ENCODE peak calls at places on chromosomes 4 and X, in ten cellular contexts. One of them, this sample, is unnamed.
A peak's percentile ranks its signal among the peaks of the same experiment; 100 is the strongest.

GRCh38 chr4:78517050-78517652 is 34.4 kb upstream of the ANXA3 start:
- DNase-seq in breast epithelium: no peak
- DNase-seq in HepG2: peak; percentile 11
- DNase-seq in K562: peak; percentile 23
- DNase-seq in spleen: no peak
- DNase-seq in stomach: no peak
- DNase-seq in transverse colon: no peak
- DNase-seq in HCT116: no peak
- DNase-seq in GM12878: no peak
- DNase-seq in upper lobe of left lung: no peak
- DNase-seq in this sample: no peak

GRCh38 chrX:40266490-40267333 is 169.0 kb upstream of the BCOR start:
- DNase-seq in breast epithelium: peak; percentile 27
- DNase-seq in transverse colon: peak; percentile 73
- DNase-seq in K562: peak; percentile 76
- DNase-seq in GM12878: no peak
- DNase-seq in upper lobe of left lung: peak; percentile 93
- DNase-seq in spleen: peak; percentile 88
- DNase-seq in HCT116: peak; percentile 29
- DNase-seq in HepG2: peak; percentile 23
- DNase-seq in stomach: peak; percentile 72
- DNase-seq in this sample: no peak

GRCh38 chr4:53688186-53688790 is 97.0 kb upstream of the LNX1 start:
- DNase-seq in upper lobe of left lung: no peak
- DNase-seq in K562: peak; percentile 7
- DNase-seq in breast epithelium: no peak
- DNase-seq in stomach: no peak
- DNase-seq in spleen: no peak
- DNase-seq in transverse colon: no peak
- DNase-seq in HepG2: no peak
- DNase-seq in HCT116: no peak
- DNase-seq in GM12878: peak; percentile 76
- DNase-seq in this sample: no peak

GRCh38 chrX:41688835-41689234 is at the start of gene GPR34:
- DNase-seq in upper lobe of left lung: no peak
- DNase-seq in K562: no peak
- DNase-seq in HCT116: no peak
- DNase-seq in transverse colon: no peak
- DNase-seq in HepG2: no peak
- DNase-seq in spleen: peak; percentile 70
- DNase-seq in GM12878: no peak
- DNase-seq in breast epithelium: no peak
- DNase-seq in stomach: no peak
- DNase-seq in this sample: no peak

GRCh38 chr4:104879367-104879766 is 267.3 kb upstream of the TET2 start:
- DNase-seq in stomach: no peak
- DNase-seq in spleen: no peak
- DNase-seq in upper lobe of left lung: no peak
- DNase-seq in GM12878: no peak
- DNase-seq in transverse colon: no peak
- DNase-seq in breast epithelium: no peak
- DNase-seq in HCT116: no peak
- DNase-seq in K562: no peak
- DNase-seq in HepG2: no peak
- DNase-seq in this sample: no peak

GRCh38 chr4:168817418-168817817 is 192.6 kb downstream of the CBR4 start:
- DNase-seq in K562: no peak
- DNase-seq in transverse colon: no peak
- DNase-seq in HepG2: no peak
- DNase-seq in spleen: no peak
- DNase-seq in breast epithelium: no peak
- DNase-seq in upper lobe of left lung: no peak
- DNase-seq in HCT116: no peak
- DNase-seq in GM12878: no peak
- DNase-seq in stomach: no peak
- DNase-seq in this sample: no peak

GRCh38 chrX:130916636-130917422 is 13.8 kb upstream of the ENOX2 start:
- DNase-seq in stomach: peak; percentile 28
- DNase-seq in spleen: no peak
- DNase-seq in transverse colon: peak; percentile 35
- DNase-seq in GM12878: no peak
- DNase-seq in HCT116: peak; percentile 47
- DNase-seq in breast epithelium: no peak
- DNase-seq in upper lobe of left lung: no peak
- DNase-seq in K562: peak; percentile 63
- DNase-seq in HepG2: peak; percentile 35
- DNase-seq in this sample: no peak

GRCh38 chr4:75432683-75433082 is 81.5 kb downstream of the RCHY1 start:
- DNase-seq in stomach: no peak
- DNase-seq in transverse colon: no peak
- DNase-seq in upper lobe of left lung: no peak
- DNase-seq in HCT116: peak; percentile 21
- DNase-seq in K562: peak; percentile 55
- DNase-seq in spleen: no peak
- DNase-seq in HepG2: peak; percentile 46
- DNase-seq in GM12878: no peak
- DNase-seq in breast epithelium: no peak
- DNase-seq in this sample: no peak

GRCh38 chr4:164509951-164510350 is 244.0 kb upstream of the SMIM31 start:
- DNase-seq in stomach: no peak
- DNase-seq in K562: no peak
- DNase-seq in HepG2: no peak
- DNase-seq in spleen: no peak
- DNase-seq in breast epithelium: no peak
- DNase-seq in transverse colon: no peak
- DNase-seq in GM12878: no peak
- DNase-seq in HCT116: no peak
- DNase-seq in upper lobe of left lung: no peak
- DNase-seq in this sample: no peak

GRCh38 chr4:58209576-58209975 is 1099.4 kb upstream of the IGFBP7 start:
- DNase-seq in transverse colon: no peak
- DNase-seq in HCT116: no peak
- DNase-seq in HepG2: no peak
- DNase-seq in upper lobe of left lung: no peak
- DNase-seq in stomach: no peak
- DNase-seq in spleen: no peak
- DNase-seq in GM12878: no peak
- DNase-seq in K562: no peak
- DNase-seq in breast epithelium: no peak
- DNase-seq in this sample: no peak

GRCh38 chr4:111450867-111451266 is 694.4 kb upstream of the FAM241A start:
- DNase-seq in HepG2: no peak
- DNase-seq in upper lobe of left lung: no peak
- DNase-seq in spleen: no peak
- DNase-seq in breast epithelium: no peak
- DNase-seq in GM12878: no peak
- DNase-seq in stomach: no peak
- DNase-seq in transverse colon: no peak
- DNase-seq in K562: no peak
- DNase-seq in HCT116: no peak
- DNase-seq in this sample: no peak

GRCh38 chr4:71148545-71148944 is 155.1 kb downstream of the DCK start:
- DNase-seq in upper lobe of left lung: no peak
- DNase-seq in K562: no peak
- DNase-seq in spleen: no peak
- DNase-seq in transverse colon: no peak
- DNase-seq in HCT116: no peak
- DNase-seq in HepG2: no peak
- DNase-seq in GM12878: no peak
- DNase-seq in breast epithelium: no peak
- DNase-seq in stomach: no peak
- DNase-seq in this sample: no peak

DNA sequence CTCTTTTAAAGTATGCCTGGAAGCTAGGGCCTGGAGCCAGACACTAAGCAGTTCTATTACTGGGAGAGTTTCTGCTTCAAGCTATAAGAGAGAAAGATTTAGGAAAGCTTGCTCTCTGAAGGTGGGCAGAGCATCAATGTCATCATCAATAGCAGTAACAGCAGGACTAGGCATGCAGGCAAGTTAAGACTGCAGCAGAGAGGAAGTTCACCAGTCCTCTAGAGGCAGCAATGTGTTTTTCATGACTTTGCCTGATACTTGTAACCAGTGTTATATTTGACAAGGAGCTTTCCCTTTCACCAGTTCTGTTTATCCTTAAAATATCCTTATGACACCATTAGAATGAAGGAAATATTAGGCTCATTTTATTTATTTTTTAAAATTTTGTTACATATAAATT is 237.9 kb downstream of the KCTD8 start:
- DNase-seq in spleen: no peak
- DNase-seq in transverse colon: no peak
- DNase-seq in HepG2: no peak
- DNase-seq in HCT116: no peak
- DNase-seq in K562: no peak
- DNase-seq in breast epithelium: no peak
- DNase-seq in upper lobe of left lung: no peak
- DNase-seq in GM12878: no peak
- DNase-seq in stomach: no peak
- DNase-seq in this sample: no peak
- TF ChIP-seq POLR2A in spleen: no peak
- TF ChIP-seq POLR2A in transverse colon: no peak
- TF ChIP-seq POLR2A in HepG2: no peak
- TF ChIP-seq POLR2A in HCT116: no peak
- TF ChIP-seq POLR2A in K562: no peak
- TF ChIP-seq POLR2A in breast epithelium: no peak
- TF ChIP-seq POLR2A in upper lobe of left lung: no peak
- TF ChIP-seq POLR2A in GM12878: no peak
- TF ChIP-seq POLR2A in stomach: no peak
- TF ChIP-seq POLR2A in this sample: no peak

DNA sequence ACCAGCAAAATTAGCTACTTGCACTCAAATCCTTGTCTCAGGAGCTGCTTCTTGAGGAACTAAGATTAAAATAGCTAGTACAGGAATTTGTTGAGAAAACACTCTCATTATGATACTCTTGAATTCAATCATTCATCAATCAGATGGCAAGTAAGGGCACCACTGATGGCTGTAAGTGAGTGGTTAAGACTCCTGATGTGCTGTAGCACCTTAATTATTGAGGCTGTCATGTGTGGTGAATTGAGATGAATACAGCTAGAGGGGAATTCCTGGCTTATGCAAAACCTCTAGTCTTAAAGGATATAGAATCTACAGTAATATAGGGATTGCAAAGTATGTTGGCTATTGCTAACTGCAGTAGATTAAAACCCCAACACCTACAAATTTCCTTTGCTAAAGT is 509.1 kb downstream of the IQCM start:
- DNase-seq in K562: no peak
- DNase-seq in upper lobe of left lung: no peak
- DNase-seq in HCT116: no peak
- DNase-seq in breast epithelium: no peak
- DNase-seq in GM12878: no peak
- DNase-seq in stomach: no peak
- DNase-seq in spleen: no peak
- DNase-seq in HepG2: no peak
- DNase-seq in transverse colon: no peak
- DNase-seq in this sample: no peak
- TF ChIP-seq POLR2AphosphoS5 in K562: no peak
- TF ChIP-seq POLR2AphosphoS5 in upper lobe of left lung: no peak
- TF ChIP-seq POLR2AphosphoS5 in HCT116: no peak
- TF ChIP-seq POLR2AphosphoS5 in breast epithelium: no peak
- TF ChIP-seq POLR2AphosphoS5 in GM12878: no peak
- TF ChIP-seq POLR2AphosphoS5 in stomach: no peak
- TF ChIP-seq POLR2AphosphoS5 in spleen: no peak
- TF ChIP-seq POLR2AphosphoS5 in HepG2: no peak
- TF ChIP-seq POLR2AphosphoS5 in transverse colon: no peak
- TF ChIP-seq POLR2AphosphoS5 in this sample: no peak

GRCh38 chr4:39201963-39202362 is 19.6 kb downstream of the WDR19 start:
- DNase-seq in transverse colon: no peak
- DNase-seq in HCT116: no peak
- DNase-seq in GM12878: no peak
- DNase-seq in breast epithelium: no peak
- DNase-seq in K562: no peak
- DNase-seq in HepG2: no peak
- DNase-seq in stomach: no peak
- DNase-seq in upper lobe of left lung: no peak
- DNase-seq in spleen: no peak
- DNase-seq in this sample: no peak

GRCh38 chr4:39204543-39204942 is 22.2 kb downstream of the WDR19 start:
- DNase-seq in breast epithelium: no peak
- DNase-seq in GM12878: no peak
- DNase-seq in stomach: no peak
- DNase-seq in upper lobe of left lung: no peak
- DNase-seq in transverse colon: no peak
- DNase-seq in K562: no peak
- DNase-seq in spleen: no peak
- DNase-seq in HCT116: no peak
- DNase-seq in HepG2: no peak
- DNase-seq in this sample: no peak

GRCh38 chr4:39205476-39205875 is 23.1 kb downstream of the WDR19 start:
- DNase-seq in HepG2: no peak
- DNase-seq in upper lobe of left lung: no peak
- DNase-seq in HCT116: no peak
- DNase-seq in GM12878: no peak
- DNase-seq in transverse colon: no peak
- DNase-seq in spleen: no peak
- DNase-seq in K562: no peak
- DNase-seq in breast epithelium: no peak
- DNase-seq in stomach: no peak
- DNase-seq in this sample: no peak

DNA sequence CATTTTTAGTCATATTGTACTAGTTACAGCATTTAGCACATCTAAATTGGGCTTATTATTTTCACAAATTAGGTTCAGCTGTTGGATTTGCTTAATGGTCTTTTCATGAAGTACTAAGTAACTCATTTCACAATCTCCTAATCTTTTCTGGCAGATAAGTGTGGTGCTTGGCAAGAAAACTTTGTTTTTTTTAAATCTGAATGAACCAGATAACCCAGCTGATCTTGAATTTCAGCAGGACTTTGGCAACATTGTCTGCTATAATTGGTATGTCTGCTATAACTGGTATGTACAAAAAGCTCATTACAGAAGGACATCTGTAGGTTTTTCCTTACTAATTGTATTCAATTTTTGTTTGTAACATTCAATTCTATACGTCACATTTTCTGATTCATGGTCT is 22.7 kb downstream of the WDR19 start:
- DNase-seq in HepG2: no peak
- DNase-seq in upper lobe of left lung: no peak
- DNase-seq in stomach: no peak
- DNase-seq in GM12878: no peak
- DNase-seq in spleen: no peak
- DNase-seq in transverse colon: no peak
- DNase-seq in HCT116: no peak
- DNase-seq in breast epithelium: no peak
- DNase-seq in K562: no peak
- DNase-seq in this sample: no peak
- H3K36me3 ChIP-seq in HepG2: peaks cover 29% of the 10 kb centered on the region
- H3K36me3 ChIP-seq in upper lobe of left lung: peaks cover 7% of the 10 kb centered on the region
- H3K36me3 ChIP-seq in stomach: peaks cover 75% of the 10 kb centered on the region
- H3K36me3 ChIP-seq in GM12878: no peaks in the 10 kb centered on the region
- H3K36me3 ChIP-seq in spleen: peaks cover 6% of the 10 kb centered on the region
- H3K36me3 ChIP-seq in transverse colon: peaks cover 6% of the 10 kb centered on the region
- H3K36me3 ChIP-seq in HCT116: peaks cover 3% of the 10 kb centered on the region
- H3K36me3 ChIP-seq in breast epithelium: peaks cover 3% of the 10 kb centered on the region
- H3K36me3 ChIP-seq in K562: no peaks in the 10 kb centered on the region
- H3K36me3 ChIP-seq in this sample: peaks cover 81% of the 10 kb centered on the region

DNA sequence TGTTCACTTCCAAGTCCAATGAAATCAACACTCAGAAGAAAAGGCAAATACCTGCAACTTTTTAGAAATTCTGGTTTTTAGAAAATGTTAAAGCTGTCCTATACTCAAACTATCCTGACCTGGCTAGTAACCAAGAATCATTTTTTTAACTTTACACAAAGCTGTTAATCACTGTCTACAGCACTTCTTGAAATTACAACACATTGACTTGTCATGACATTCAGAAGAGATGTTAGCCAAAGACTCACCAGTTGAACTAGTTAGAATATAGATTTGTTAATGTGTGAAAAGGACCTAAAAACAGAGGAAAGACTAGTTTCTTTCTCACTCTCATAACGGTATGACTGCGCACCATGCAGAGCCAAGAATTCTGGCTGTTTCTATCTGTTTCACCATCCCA is 98.8 kb downstream of the COX18 start:
- DNase-seq in upper lobe of left lung: no peak
- DNase-seq in stomach: no peak
- DNase-seq in HCT116: no peak
- DNase-seq in breast epithelium: no peak
- DNase-seq in spleen: no peak
- DNase-seq in GM12878: no peak
- DNase-seq in HepG2: no peak
- DNase-seq in K562: no peak
- DNase-seq in transverse colon: no peak
- DNase-seq in this sample: no peak
- TF ChIP-seq POLR2A in upper lobe of left lung: no peak
- TF ChIP-seq POLR2A in stomach: no peak
- TF ChIP-seq POLR2A in HCT116: no peak
- TF ChIP-seq POLR2A in breast epithelium: no peak
- TF ChIP-seq POLR2A in spleen: no peak
- TF ChIP-seq POLR2A in GM12878: no peak
- TF ChIP-seq POLR2A in HepG2: no peak
- TF ChIP-seq POLR2A in K562: no peak
- TF ChIP-seq POLR2A in transverse colon: no peak
- TF ChIP-seq POLR2A in this sample: no peak